ENCODE peak calls at places on chromosomes 2 and 18, in ten cellular contexts. One of them, this sample, is unnamed.

GRCh38 chr18:31977270-31977872 is 34.4 kb upstream of the TRAPPC8 start:
- DNase-seq in HFFc6: peak
- DNase-seq in DMS153: no peak
- DNase-seq in GM13976: no peak
- DNase-seq in body of pancreas: peak
- DNase-seq in SW480: peak
- DNase-seq in NAMALWA: peak
- DNase-seq in adipocyte: peak
- DNase-seq in WTC11: peak
- DNase-seq in GM12878: no peak
- DNase-seq in this sample: no peak

GRCh38 chr2:168278424-168278888 is 31.1 kb upstream of the STK39 start:
- DNase-seq in adipocyte: peak
- DNase-seq in NAMALWA: no peak
- DNase-seq in GM12878: no peak
- DNase-seq in HFFc6: peak
- DNase-seq in SW480: peak
- DNase-seq in DMS153: peak
- DNase-seq in GM13976: no peak
- DNase-seq in WTC11: no peak
- DNase-seq in body of pancreas: no peak
- DNase-seq in this sample: no peak

GRCh38 chr18:70578480-70578879 is 289.6 kb downstream of the SOCS6 start:
- DNase-seq in GM13976: no peak
- DNase-seq in NAMALWA: no peak
- DNase-seq in body of pancreas: no peak
- DNase-seq in DMS153: no peak
- DNase-seq in HFFc6: no peak
- DNase-seq in SW480: no peak
- DNase-seq in WTC11: peak
- DNase-seq in GM12878: no peak
- DNase-seq in adipocyte: no peak
- DNase-seq in this sample: no peak

GRCh38 chr2:7999683-8000476 is 682.0 kb upstream of the ID2 start:
- DNase-seq in GM13976: no peak
- DNase-seq in DMS153: no peak
- DNase-seq in HFFc6: no peak
- DNase-seq in NAMALWA: no peak
- DNase-seq in adipocyte: no peak
- DNase-seq in SW480: peak
- DNase-seq in GM12878: no peak
- DNase-seq in WTC11: no peak
- DNase-seq in body of pancreas: no peak
- DNase-seq in this sample: no peak

GRCh38 chr2:26617259-26618083 is 23.7 kb downstream of the CIB4 start:
- DNase-seq in WTC11: no peak
- DNase-seq in GM13976: no peak
- DNase-seq in GM12878: no peak
- DNase-seq in HFFc6: no peak
- DNase-seq in adipocyte: no peak
- DNase-seq in body of pancreas: no peak
- DNase-seq in DMS153: no peak
- DNase-seq in NAMALWA: no peak
- DNase-seq in SW480: no peak
- DNase-seq in this sample: peak

GRCh38 chr2:23940976-23941605 is 828 bp downstream of the UBXN2A start:
- DNase-seq in DMS153: no peak
- DNase-seq in GM12878: peak
- DNase-seq in HFFc6: peak
- DNase-seq in SW480: peak
- DNase-seq in adipocyte: peak
- DNase-seq in body of pancreas: no peak
- DNase-seq in WTC11: no peak
- DNase-seq in NAMALWA: peak
- DNase-seq in GM13976: no peak
- DNase-seq in this sample: no peak

GRCh38 chr2:159185401-159186130 is 100.9 kb downstream of the WDSUB1 start:
- DNase-seq in SW480: peak
- DNase-seq in body of pancreas: no peak
- DNase-seq in adipocyte: no peak
- DNase-seq in HFFc6: peak
- DNase-seq in NAMALWA: peak
- DNase-seq in GM13976: peak
- DNase-seq in DMS153: no peak
- DNase-seq in GM12878: peak
- DNase-seq in WTC11: no peak
- DNase-seq in this sample: no peak

GRCh38 chr18:5984245-5984644 is 88.9 kb upstream of the TMEM200C start:
- DNase-seq in NAMALWA: no peak
- DNase-seq in HFFc6: no peak
- DNase-seq in GM12878: no peak
- DNase-seq in WTC11: no peak
- DNase-seq in body of pancreas: no peak
- DNase-seq in DMS153: no peak
- DNase-seq in SW480: no peak
- DNase-seq in GM13976: no peak
- DNase-seq in adipocyte: no peak
- DNase-seq in this sample: no peak

GRCh38 chr2:222698276-222698675 is 26.8 kb downstream of the MOGAT1 start:
- DNase-seq in WTC11: no peak
- DNase-seq in NAMALWA: no peak
- DNase-seq in DMS153: no peak
- DNase-seq in GM12878: no peak
- DNase-seq in adipocyte: no peak
- DNase-seq in GM13976: no peak
- DNase-seq in body of pancreas: no peak
- DNase-seq in SW480: no peak
- DNase-seq in HFFc6: no peak
- DNase-seq in this sample: no peak

GRCh38 chr2:182867411-182868048 is 1.1 kb upstream of the FRZB start:
- DNase-seq in body of pancreas: no peak
- DNase-seq in WTC11: no peak
- DNase-seq in SW480: no peak
- DNase-seq in DMS153: no peak
- DNase-seq in GM13976: peak
- DNase-seq in GM12878: no peak
- DNase-seq in adipocyte: no peak
- DNase-seq in NAMALWA: no peak
- DNase-seq in HFFc6: no peak
- DNase-seq in this sample: no peak

GRCh38 chr2:161122772-161123530 is 37.3 kb upstream of the TANK start:
- DNase-seq in HFFc6: peak
- DNase-seq in SW480: peak
- DNase-seq in body of pancreas: peak
- DNase-seq in adipocyte: peak
- DNase-seq in GM13976: no peak
- DNase-seq in WTC11: no peak
- DNase-seq in DMS153: peak
- DNase-seq in NAMALWA: no peak
- DNase-seq in GM12878: no peak
- DNase-seq in this sample: no peak

GRCh38 chr2:232641153-232641845 is 7.9 kb downstream of the EFHD1 start:
- DNase-seq in body of pancreas: no peak
- DNase-seq in GM12878: no peak
- DNase-seq in SW480: no peak
- DNase-seq in HFFc6: no peak
- DNase-seq in GM13976: no peak
- DNase-seq in NAMALWA: no peak
- DNase-seq in DMS153: no peak
- DNase-seq in WTC11: no peak
- DNase-seq in adipocyte: no peak
- DNase-seq in this sample: no peak

GRCh38 chr2:86290596-86291327 is 46.7 kb downstream of the REEP1 start:
- DNase-seq in DMS153: no peak
- DNase-seq in adipocyte: no peak
- DNase-seq in GM12878: no peak
- DNase-seq in NAMALWA: no peak
- DNase-seq in SW480: no peak
- DNase-seq in body of pancreas: no peak
- DNase-seq in GM13976: no peak
- DNase-seq in WTC11: no peak
- DNase-seq in HFFc6: no peak
- DNase-seq in this sample: no peak

GRCh38 chr18:48734460-48734859 is 195.6 kb downstream of the CTIF start:
- DNase-seq in SW480: no peak
- DNase-seq in GM12878: no peak
- DNase-seq in body of pancreas: no peak
- DNase-seq in HFFc6: no peak
- DNase-seq in adipocyte: no peak
- DNase-seq in NAMALWA: no peak
- DNase-seq in DMS153: no peak
- DNase-seq in WTC11: no peak
- DNase-seq in GM13976: no peak
- DNase-seq in this sample: no peak

GRCh38 chr18:11072632-11073031 is 76.7 kb downstream of the PIEZO2 start:
- DNase-seq in HFFc6: no peak
- DNase-seq in WTC11: no peak
- DNase-seq in SW480: no peak
- DNase-seq in GM12878: no peak
- DNase-seq in NAMALWA: no peak
- DNase-seq in body of pancreas: no peak
- DNase-seq in DMS153: no peak
- DNase-seq in adipocyte: no peak
- DNase-seq in GM13976: no peak
- DNase-seq in this sample: no peak